ENCODE peak calls at places on chromosomes 7 and 10, in four cellular contexts. W, A, F and M are unnamed samples.
A peak's percentile ranks its signal among the peaks of the same experiment; 100 is the strongest.

GRCh38 chr7:64872351-64872750 is 30.7 kb upstream of the ZNF273 start:
- DNase-seq in W (no peak), F (no peak), A (no peak), M (no peak)

GRCh38 chr7:39587393-39587792 is 21.2 kb downstream of the YAE1 start:
- DNase-seq in F (no peak), W (no peak), A (no peak), M (no peak)

GRCh38 chr10:119346063-119346835 is 138.9 kb downstream of the GRK5 start:
- DNase-seq in F (no peak), A (no peak), W (no peak), M (no peak)

GRCh38 chr10:43137701-43137970 is 609 bp upstream of the CSGALNACT2 start:
- DNase-seq in A (no peak), F (peak; percentile 69), W (peak; percentile 62), M (no peak)

GRCh38 chr7:30143748-30144251 is 9.0 kb downstream of the MTURN start:
- DNase-seq in A (no peak), F (no peak), W (no peak), M (no peak)

GRCh38 chr10:96703358-96703757 is 17.0 kb downstream of the PIK3AP1 start:
- DNase-seq in F (no peak), W (no peak), A (no peak), M (no peak)

GRCh38 chr10:30056281-30056680 is 3.1 kb downstream of the JCAD start:
- DNase-seq in A (no peak), F (no peak), W (no peak), M (no peak)

GRCh38 chr10:77911535-77912123 is 14.9 kb downstream of the DLG5 start:
- DNase-seq in F (peak; percentile 54), A (no peak), W (no peak), M (no peak)

GRCh38 chr10:131078131-131078881 is 233.2 kb downstream of the TCERG1L start:
- DNase-seq in W (no peak), A (no peak), F (no peak), M (no peak)

GRCh38 chr10:25766687-25767221 is 167.3 kb upstream of the MYO3A start:
- DNase-seq in W (no peak), F (no peak), A (no peak), M (no peak)

GRCh38 chr7:156156734-156157408 is 344.6 kb upstream of the SHH start:
- DNase-seq in A (no peak), F (peak; percentile 61), W (no peak), M (no peak)

GRCh38 chr10:77603529-77603927 is 34.1 kb downstream of the KCNMA1 start:
- DNase-seq in A (no peak), F (no peak), W (peak; percentile 73), M (no peak)

GRCh38 chr7:73541722-73542121 is 15.8 kb downstream of the BCL7B start:
- DNase-seq in W (no peak), F (no peak), A (no peak), M (no peak)

GRCh38 chr7:25314729-25315267 is 86.5 kb upstream of the NPVF start:
- DNase-seq in A (no peak), W (peak; percentile 55), F (peak; percentile 51), M (no peak)

GRCh38 chr7:83524286-83525075 is 124.5 kb downstream of the SEMA3E start:
- DNase-seq in A (no peak), F (no peak), W (no peak), M (no peak)

GRCh38 chr10:33334839-33335549 is 527 bp upstream of the NRP1 start:
- DNase-seq in A (no peak), W (peak; percentile 72), F (peak; percentile 89), M (peak; percentile 51)

GRCh38 chr10:33329178-33329577 is 5.3 kb downstream of the NRP1 start:
- DNase-seq in W (no peak), F (no peak), A (no peak), M (no peak)

GRCh38 chr10:27192284-27192683 is 37.1 kb downstream of the MASTL start:
- DNase-seq in F (peak; percentile 25), W (no peak), A (peak; percentile 63), M (no peak)

GRCh38 chr7:119196183-119196582 is 971.7 kb downstream of the ANKRD7 start:
- DNase-seq in A (no peak), F (peak; percentile 41), W (no peak), M (no peak)

GRCh38 chr10:131144711-131145375 is 166.7 kb downstream of the TCERG1L start:
- DNase-seq in F (no peak), A (no peak), W (no peak), M (no peak)

GRCh38 chr7:94289071-94289470 is 105.6 kb upstream of the COL1A2 start:
- DNase-seq in A (peak; percentile 75), F (peak; percentile 89), W (peak; percentile 60), M (peak; percentile 50)

GRCh38 chr7:91196058-91196457 is 68.2 kb upstream of the FZD1 start:
- DNase-seq in A (no peak), F (no peak), W (no peak), M (no peak)

GRCh38 chr10:117130346-117130745 is 7.7 kb downstream of the VAX1 start:
- DNase-seq in A (no peak), W (no peak), F (no peak), M (no peak)

GRCh38 chr7:150978136-150978789 is at the start of gene KCNH2:
- DNase-seq in F (peak; percentile 73), W (no peak), A (no peak), M (no peak)

GRCh38 chr7:85695041-85695990 is 508.5 kb upstream of the SEMA3D start:
- DNase-seq in A (no peak), W (no peak), F (peak; percentile 16), M (no peak)

GRCh38 chr7:32916006-32916405 is 24.4 kb upstream of the KBTBD2 start:
- DNase-seq in W (no peak), F (no peak), A (no peak), M (no peak)

GRCh38 chr10:7988985-7989384 is 65.5 kb upstream of the GATA3 start:
- DNase-seq in W (no peak), F (no peak), A (no peak), M (no peak)

GRCh38 chr10:95815133-95815532 is 59.2 kb downstream of the ENTPD1 start:
- DNase-seq in A (no peak), W (no peak), F (no peak), M (no peak)

GRCh38 chr7:9945131-9945530 is 1028.5 kb upstream of the PHF14 start:
- DNase-seq in W (no peak), A (no peak), F (no peak), M (no peak)

GRCh38 chr7:123054357-123055133 is 59.0 kb upstream of the TAS2R16 start:
- DNase-seq in W (no peak), F (peak; percentile 14), A (no peak), M (no peak)

GRCh38 chr10:110083884-110084283 is 76.1 kb downstream of the ADD3 start:
- DNase-seq in A (no peak), W (no peak), F (peak; percentile 24), M (no peak)

GRCh38 chr10:106957825-106958581 is 206.5 kb downstream of the SORCS1 start:
- DNase-seq in A (no peak), F (no peak), W (no peak), M (no peak)

GRCh38 chr7:50531928-50532327 is 33.3 kb downstream of the DDC start:
- DNase-seq in W (no peak), F (peak; percentile 4), A (no peak), M (no peak)

GRCh38 chr7:16598015-16598414 is 47.5 kb downstream of the ANKMY2 start:
- DNase-seq in A (no peak), F (no peak), W (no peak), M (no peak)

GRCh38 chr10:687583-688286 is 1.7 kb downstream of the DIP2C start:
- DNase-seq in A (no peak), W (no peak), F (no peak), M (no peak)

GRCh38 chr10:24360286-24361127 is 151.6 kb downstream of the KIAA1217 start:
- DNase-seq in A (peak; percentile 61), F (peak; percentile 81), W (peak; percentile 80), M (peak; percentile 95)

DNA sequence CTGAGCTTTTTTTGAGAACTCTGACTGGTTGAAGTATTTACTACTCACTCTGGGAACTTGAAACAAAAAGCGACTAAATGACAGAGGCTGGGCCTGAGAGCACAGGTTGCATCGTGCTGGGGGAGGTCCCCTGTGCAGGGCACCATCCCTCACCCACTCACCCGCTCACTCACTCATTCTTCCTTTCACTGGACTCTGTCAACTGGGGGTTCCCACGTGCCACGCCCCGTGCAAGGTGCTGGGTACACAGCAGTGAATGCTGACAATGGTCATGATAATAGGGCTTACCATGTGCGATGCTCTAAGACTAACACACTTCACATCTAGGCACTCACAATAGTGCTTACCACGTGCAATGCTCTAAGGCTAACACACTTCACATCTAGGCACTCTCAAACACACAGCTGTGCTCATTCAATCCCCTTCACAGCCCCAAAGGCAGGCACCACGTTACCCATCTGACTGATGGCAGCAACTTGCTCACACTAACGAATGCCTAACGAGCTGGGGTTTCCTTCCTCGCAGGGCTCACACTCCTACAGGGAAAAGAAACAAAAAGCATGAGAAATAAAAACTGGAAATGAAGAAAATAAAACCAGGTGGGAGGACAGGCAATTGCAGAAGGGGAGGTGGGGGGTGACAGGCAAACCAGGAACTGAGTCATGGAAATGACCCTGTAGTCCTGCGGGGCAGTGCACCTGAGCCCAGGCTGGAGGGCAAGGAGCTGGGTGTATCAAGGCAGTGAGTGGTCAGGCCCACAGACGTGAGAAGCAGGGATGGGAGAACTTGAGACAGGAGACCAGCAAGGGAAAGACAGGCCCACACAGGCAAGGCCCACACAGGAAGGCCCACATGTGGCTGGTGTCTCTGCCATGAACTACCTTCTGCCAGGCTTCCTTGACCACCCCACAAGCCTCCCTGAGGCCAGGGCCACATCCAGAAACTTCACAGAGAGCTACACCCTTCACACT is 147.0 kb upstream of the FAM20C start:
- DNase-seq in F (no peak), W (peak; percentile 24), A (no peak), M (no peak)
- TF ChIP-seq CTCF in F (no peak), W (no peak), A (no peak), M (no peak)

GRCh38 chr7:159030490-159031134 is 114.1 kb downstream of the VIPR2 start:
- DNase-seq in W (peak; percentile 59), F (peak; percentile 83), A (no peak), M (no peak)
- TF ChIP-seq CTCF in W (no peak), F (peak; percentile 38), A (no peak), M (peak; percentile 41)

DNA sequence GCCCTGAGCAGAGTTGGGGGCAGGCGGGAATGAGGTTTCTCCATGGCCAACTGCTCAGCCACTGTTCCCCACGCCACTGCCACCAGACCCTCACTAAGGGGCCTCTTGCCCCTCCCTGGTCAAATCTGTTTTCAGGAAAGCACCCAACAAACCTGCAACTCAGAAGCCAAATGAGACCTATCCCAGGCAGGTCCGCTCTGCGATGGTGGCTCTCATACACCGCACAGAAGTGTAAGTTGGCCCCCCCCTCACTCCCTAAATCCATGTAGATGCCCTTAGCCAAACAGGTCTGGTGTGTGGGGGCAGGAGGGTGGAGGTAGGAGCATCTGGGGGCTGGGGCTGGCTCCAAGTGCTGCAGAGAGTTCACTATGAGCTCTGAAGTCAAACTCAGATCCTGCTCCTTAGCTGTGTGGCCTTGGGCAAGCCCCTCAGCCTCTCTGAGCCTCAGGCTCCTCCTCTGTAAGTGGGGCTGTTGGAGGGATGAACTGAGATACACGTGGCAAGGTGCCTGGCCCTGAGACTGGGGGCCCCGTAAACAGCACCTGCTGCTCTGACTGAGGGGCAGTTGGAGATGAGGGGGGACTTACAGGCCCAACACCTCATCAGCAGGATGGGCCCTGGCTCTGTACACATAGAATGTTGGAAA is 1.1 kb downstream of the MMRN2 start:
- DNase-seq in F (no peak), A (no peak), W (no peak), M (no peak)
- TF ChIP-seq CTCF in F (no peak), A (no peak), W (no peak), M (no peak)

DNA sequence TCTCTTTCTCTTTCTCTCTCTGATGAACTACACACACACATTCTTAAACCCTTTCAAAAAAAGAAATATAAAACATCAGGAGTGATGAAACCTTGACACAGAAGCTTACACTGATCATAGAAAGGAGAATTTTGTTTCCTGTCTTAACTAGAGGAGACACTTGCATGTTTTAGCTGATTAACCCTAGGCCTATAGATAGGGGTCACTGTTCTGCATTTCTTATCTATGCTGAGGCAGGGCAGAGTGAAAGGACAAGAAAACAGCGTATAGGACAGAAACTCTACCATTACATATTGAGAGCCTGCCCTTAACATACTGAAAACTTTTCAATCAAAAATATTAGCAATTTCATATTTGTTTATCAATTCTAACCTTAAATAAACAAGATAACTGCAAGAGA is 680.6 kb upstream of the MBL2 start:
- DNase-seq in A (no peak), F (no peak), W (no peak), M (no peak)
- TF ChIP-seq CTCF in A (no peak), F (peak; percentile 30), W (no peak), M (no peak)